ENCODE peak calls at places on chromosomes 1 and 21, in four cellular contexts. One of them, this sample, is unnamed.

GRCh38 chr1:17097125-17097524 is 22.1 kb downstream of the PADI2 start:
- DNase-seq in HCT116: no peak
- DNase-seq in K562: no peak
- DNase-seq in HepG2: no peak
- DNase-seq in this sample: peak

GRCh38 chr21:34736116-34736870 is 67.5 kb downstream of the CLIC6 start:
- DNase-seq in HCT116: no peak
- DNase-seq in HepG2: no peak
- DNase-seq in K562: no peak
- DNase-seq in this sample: no peak

GRCh38 chr1:201061049-201061448 is 37.5 kb upstream of the KIF21B start:
- DNase-seq in HCT116: no peak
- DNase-seq in HepG2: no peak
- DNase-seq in K562: no peak
- DNase-seq in this sample: no peak

GRCh38 chr1:27342778-27343638 is 1.2 kb downstream of the SYTL1 start:
- DNase-seq in HepG2: peak
- DNase-seq in HCT116: no peak
- DNase-seq in K562: peak
- DNase-seq in this sample: peak

GRCh38 chr1:205451759-205452164 is 4.1 kb downstream of the BLACAT1 start:
- DNase-seq in HepG2: no peak
- DNase-seq in K562: peak
- DNase-seq in HCT116: no peak
- DNase-seq in this sample: no peak

GRCh38 chr21:33168886-33169285 is 60.9 kb upstream of the IFNAR2 start:
- DNase-seq in K562: no peak
- DNase-seq in HCT116: no peak
- DNase-seq in HepG2: no peak
- DNase-seq in this sample: no peak

GRCh38 chr1:52263153-52263910 is 102.7 kb downstream of the CC2D1B start:
- DNase-seq in HepG2: peak
- DNase-seq in K562: no peak
- DNase-seq in HCT116: no peak
- DNase-seq in this sample: peak

GRCh38 chr1:21069549-21069948 is 107.1 kb downstream of the EIF4G3 start:
- DNase-seq in HepG2: peak
- DNase-seq in HCT116: no peak
- DNase-seq in K562: no peak
- DNase-seq in this sample: no peak

GRCh38 chr1:50271337-50271736 is 151.9 kb downstream of the DMRTA2 start:
- DNase-seq in HCT116: no peak
- DNase-seq in HepG2: no peak
- DNase-seq in K562: no peak
- DNase-seq in this sample: no peak

GRCh38 chr1:72936942-72937341 is 654.6 kb upstream of the NEGR1 start:
- DNase-seq in HepG2: no peak
- DNase-seq in K562: no peak
- DNase-seq in HCT116: no peak
- DNase-seq in this sample: no peak

GRCh38 chr1:43307458-43308158 is 6.8 kb downstream of the TIE1 start:
- DNase-seq in HepG2: no peak
- DNase-seq in K562: no peak
- DNase-seq in HCT116: no peak
- DNase-seq in this sample: no peak

GRCh38 chr1:206784471-206784903 is 12.2 kb upstream of the IL10 start:
- DNase-seq in HCT116: no peak
- DNase-seq in HepG2: no peak
- DNase-seq in K562: no peak
- DNase-seq in this sample: no peak

GRCh38 chr1:15343729-15344128 is 66.0 kb upstream of the EFHD2 start:
- DNase-seq in HepG2: no peak
- DNase-seq in K562: no peak
- DNase-seq in HCT116: no peak
- DNase-seq in this sample: no peak

GRCh38 chr1:113759341-113760101 is at the start of gene PHTF1:
- DNase-seq in HCT116: peak
- DNase-seq in K562: peak
- DNase-seq in HepG2: peak
- DNase-seq in this sample: peak

GRCh38 chr1:107782192-107782845 is 182.7 kb downstream of the VAV3 start:
- DNase-seq in K562: peak
- DNase-seq in HCT116: peak
- DNase-seq in HepG2: peak
- DNase-seq in this sample: peak

GRCh38 chr1:66503841-66504470 is 30.0 kb upstream of the SGIP1 start:
- DNase-seq in K562: peak
- DNase-seq in HCT116: peak
- DNase-seq in HepG2: peak
- DNase-seq in this sample: peak

GRCh38 chr1:29711582-29712274 is 475.4 kb downstream of the PTPRU start:
- DNase-seq in HepG2: no peak
- DNase-seq in K562: no peak
- DNase-seq in HCT116: no peak
- DNase-seq in this sample: no peak

GRCh38 chr1:233075045-233075444 is 124.6 kb downstream of the NTPCR start:
- DNase-seq in K562: no peak
- DNase-seq in HepG2: no peak
- DNase-seq in HCT116: no peak
- DNase-seq in this sample: no peak

GRCh38 chr1:40948741-40949528 is 30.6 kb upstream of the CTPS1 start:
- DNase-seq in K562: peak
- DNase-seq in HepG2: peak
- DNase-seq in HCT116: peak
- DNase-seq in this sample: peak

GRCh38 chr1:218778731-218779130 is 394.9 kb upstream of the LYPLAL1 start:
- DNase-seq in HepG2: no peak
- DNase-seq in HCT116: no peak
- DNase-seq in K562: no peak
- DNase-seq in this sample: no peak

GRCh38 chr1:119987112-119987511 is 82.3 kb downstream of the NOTCH2 start:
- DNase-seq in HCT116: no peak
- DNase-seq in K562: no peak
- DNase-seq in HepG2: no peak
- DNase-seq in this sample: no peak

GRCh38 chr1:147171399-147172167 is 687 bp downstream of the PRKAB2 start:
- DNase-seq in HCT116: no peak
- DNase-seq in HepG2: no peak
- DNase-seq in K562: peak
- DNase-seq in this sample: peak

GRCh38 chr1:46556822-46557221 is 5.4 kb upstream of the KNCN start:
- DNase-seq in K562: no peak
- DNase-seq in HepG2: no peak
- DNase-seq in HCT116: peak
- DNase-seq in this sample: no peak

GRCh38 chr21:17387030-17387617 is 125.7 kb upstream of the CXADR start:
- DNase-seq in HepG2: peak
- DNase-seq in HCT116: peak
- DNase-seq in K562: peak
- DNase-seq in this sample: peak

GRCh38 chr1:156128749-156129682 is 14.5 kb downstream of the LMNA start:
- DNase-seq in HCT116: no peak
- DNase-seq in K562: no peak
- DNase-seq in HepG2: no peak
- DNase-seq in this sample: no peak

GRCh38 chr1:88983791-88984552 is 8.5 kb downstream of the KYAT3 start:
- DNase-seq in HepG2: peak
- DNase-seq in K562: peak
- DNase-seq in HCT116: peak
- DNase-seq in this sample: peak

GRCh38 chr1:7531562-7532340 is 239.3 kb upstream of the VAMP3 start:
- DNase-seq in HepG2: no peak
- DNase-seq in HCT116: no peak
- DNase-seq in K562: no peak
- DNase-seq in this sample: no peak

GRCh38 chr1:44151332-44151731 is 9.9 kb upstream of the KLF18 start:
- DNase-seq in K562: no peak
- DNase-seq in HCT116: no peak
- DNase-seq in HepG2: no peak
- DNase-seq in this sample: no peak

GRCh38 chr1:151887028-151887427 is 22.3 kb downstream of the THEM4 start:
- DNase-seq in K562: no peak
- DNase-seq in HepG2: no peak
- DNase-seq in HCT116: no peak
- DNase-seq in this sample: no peak

GRCh38 chr1:88684482-88685238 is 587 bp downstream of the PKN2 start:
- DNase-seq in HepG2: peak
- DNase-seq in K562: peak
- DNase-seq in HCT116: peak
- DNase-seq in this sample: no peak

GRCh38 chr1:165207774-165208359 is 148.6 kb downstream of the LMX1A start:
- DNase-seq in HepG2: no peak
- DNase-seq in HCT116: no peak
- DNase-seq in K562: peak
- DNase-seq in this sample: no peak

GRCh38 chr21:46394819-46395152 is 63.9 kb upstream of the DIP2A start:
- DNase-seq in HepG2: no peak
- DNase-seq in HCT116: no peak
- DNase-seq in K562: no peak
- DNase-seq in this sample: no peak

GRCh38 chr1:29635073-29635335 is 398.7 kb downstream of the PTPRU start:
- DNase-seq in HCT116: no peak
- DNase-seq in HepG2: no peak
- DNase-seq in K562: no peak
- DNase-seq in this sample: no peak

DNA sequence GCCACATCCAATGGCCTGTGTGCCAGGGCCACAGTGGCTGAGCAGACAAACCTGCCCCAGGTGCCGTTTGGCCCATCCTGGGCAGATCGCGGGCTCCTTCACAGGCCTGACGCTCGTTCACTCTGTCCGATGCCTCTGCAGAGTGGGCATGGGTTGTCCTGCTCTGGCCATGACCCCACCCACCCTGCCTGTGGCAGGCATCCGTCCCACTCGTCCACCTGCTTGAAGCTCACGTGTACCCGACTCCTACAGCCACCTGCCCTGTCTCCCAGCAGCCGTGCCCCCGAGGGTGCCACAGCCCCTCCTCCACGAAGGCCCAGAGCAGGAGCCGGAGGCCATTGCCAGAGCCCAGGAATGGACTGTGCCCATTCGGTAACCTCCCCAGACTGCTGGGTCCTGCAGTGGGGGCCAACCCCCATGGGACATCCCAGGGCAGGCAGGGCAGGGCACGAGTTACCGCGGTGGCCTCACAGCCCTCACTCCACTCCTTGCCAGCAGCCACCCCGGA is 41.9 kb downstream of the TRIM11 start:
- DNase-seq in K562: no peak
- DNase-seq in HCT116: no peak
- DNase-seq in HepG2: no peak
- DNase-seq in this sample: no peak
- TF ChIP-seq JUND in K562: no peak
- TF ChIP-seq JUND in HCT116: no peak
- TF ChIP-seq JUND in HepG2: no peak
- TF ChIP-seq JUND in this sample: no peak

GRCh38 chr1:208950206-208950605 is 633.3 kb upstream of the CAMK1G start:
- DNase-seq in K562: no peak
- DNase-seq in HepG2: no peak
- DNase-seq in HCT116: no peak
- DNase-seq in this sample: no peak

DNA sequence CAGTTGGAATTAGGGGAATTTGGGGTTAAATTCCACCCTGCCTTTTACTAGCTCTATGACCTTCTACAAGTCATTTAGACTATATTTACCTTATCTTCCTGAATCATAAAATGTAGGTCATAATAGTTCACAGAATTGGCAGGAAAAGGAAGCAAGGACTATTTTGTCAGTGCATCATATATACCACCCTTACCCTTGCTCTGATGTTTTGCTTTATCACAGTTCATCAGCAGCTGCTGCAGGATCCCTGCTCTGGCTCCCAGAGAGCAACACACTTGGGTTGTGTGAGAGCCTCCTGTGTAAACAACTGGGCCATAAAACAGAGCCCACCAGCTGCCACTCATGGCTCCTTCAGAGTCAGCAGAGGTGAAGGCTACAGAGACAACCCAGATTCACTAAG is 631.6 kb upstream of the CAMK1G start:
- DNase-seq in K562: no peak
- DNase-seq in HepG2: no peak
- DNase-seq in HCT116: no peak
- DNase-seq in this sample: no peak
- TF ChIP-seq JUND in K562: no peak
- TF ChIP-seq JUND in HepG2: no peak
- TF ChIP-seq JUND in HCT116: no peak
- TF ChIP-seq JUND in this sample: no peak

GRCh38 chr1:248670003-248670402 is 14.7 kb upstream of the OR2T27 start:
- DNase-seq in K562: no peak
- DNase-seq in HCT116: peak
- DNase-seq in HepG2: no peak
- DNase-seq in this sample: no peak
- TF ChIP-seq JUND in K562: no peak
- TF ChIP-seq JUND in HCT116: no peak
- TF ChIP-seq JUND in HepG2: no peak
- TF ChIP-seq JUND in this sample: no peak

GRCh38 chr21:38599381-38599975 is 101.2 kb upstream of the ERG start:
- DNase-seq in K562: no peak
- DNase-seq in HepG2: no peak
- DNase-seq in HCT116: no peak
- DNase-seq in this sample: no peak

GRCh38 chr21:38600106-38600505 is 101.8 kb upstream of the ERG start:
- DNase-seq in HepG2: no peak
- DNase-seq in HCT116: no peak
- DNase-seq in K562: no peak
- DNase-seq in this sample: no peak

GRCh38 chr21:38598413-38598812 is 100.1 kb upstream of the ERG start:
- DNase-seq in HepG2: no peak
- DNase-seq in K562: no peak
- DNase-seq in HCT116: no peak
- DNase-seq in this sample: no peak

GRCh38 chr21:38597436-38597835 is 99.2 kb upstream of the ERG start:
- DNase-seq in K562: no peak
- DNase-seq in HepG2: no peak
- DNase-seq in HCT116: no peak
- DNase-seq in this sample: no peak

DNA sequence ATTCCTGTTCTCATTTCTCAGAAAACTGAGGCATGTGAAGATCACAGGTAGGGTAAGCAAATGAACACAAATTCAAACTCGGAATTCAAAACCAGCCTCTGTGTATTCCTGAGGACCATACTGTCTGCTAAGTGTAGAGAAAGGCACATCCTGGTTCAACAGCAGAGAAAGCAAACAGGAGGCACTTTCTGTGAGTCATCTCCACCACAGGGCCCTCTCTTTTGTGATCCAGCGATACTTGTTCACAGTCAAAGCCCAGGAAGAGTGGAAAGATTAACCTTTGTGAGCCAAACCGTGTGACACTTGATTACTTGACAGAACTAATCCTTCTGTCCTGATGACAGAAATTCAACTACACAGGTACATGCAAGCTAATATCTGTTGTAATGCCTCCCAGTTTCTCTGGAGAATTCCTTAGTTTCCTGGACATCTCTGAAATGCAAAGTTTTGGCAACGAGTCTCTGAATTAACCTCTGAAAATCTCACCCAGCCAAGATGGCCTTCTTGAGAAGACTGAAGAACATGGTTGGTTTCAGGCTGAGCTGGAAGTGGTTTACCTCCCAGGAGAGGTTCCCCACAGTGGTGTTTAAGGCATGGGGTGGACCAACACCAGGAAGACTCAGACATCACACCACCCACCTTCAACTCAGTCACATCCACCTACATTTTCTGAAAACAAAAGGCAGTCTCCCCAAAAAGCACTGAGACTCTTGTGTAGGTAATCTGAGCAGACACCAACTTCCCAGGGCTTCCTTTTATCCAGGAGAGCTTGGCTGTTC is 98.2 kb upstream of the ERG start:
- DNase-seq in HCT116: no peak
- DNase-seq in HepG2: peak
- DNase-seq in K562: no peak
- DNase-seq in this sample: no peak
- TF ChIP-seq JUND in HCT116: no peak
- TF ChIP-seq JUND in HepG2: no peak
- TF ChIP-seq JUND in K562: no peak
- TF ChIP-seq JUND in this sample: no peak

This sample was measured in T47D.